ENCODE peak calls at places on chromosomes 11 and 22, in nine cellular contexts. A is RPMI8226; L is aorta; F is activated CD8-positive, alpha-beta memory T cell treated with anti-CD3 and anti-CD28 coated beads for 24 hours; B is OCI-LY7; E is pons; P is left cardiac atrium; S is heart right ventricle; K is NCI-H1105 treated with DMSO at 0.1 percent for 48 hours. J is an unnamed sample.

GRCh38 chr22:40877488-40877887 is 15.6 kb upstream of the DNAJB7 start:
- DNase-seq in K (no peak), F (no peak), P (no peak), B (no peak), L (no peak), A (no peak), S (no peak), E (no peak), J (no peak)

GRCh38 chr11:100860318-100860896 is 173.3 kb downstream of the ARHGAP42 start:
- DNase-seq in A (no peak), L (no peak), P (no peak), S (no peak), K (no peak), B (no peak), E (no peak), F (no peak), J (no peak)

GRCh38 chr11:33670250-33671011 is 30.2 kb downstream of the C11orf91 start:
- DNase-seq in K (no peak), E (no peak), L (no peak), A (no peak), F (no peak), S (no peak), P (no peak), B (no peak), J (no peak)

GRCh38 chr11:119361056-119361787 is 14.7 kb upstream of the MFRP start:
- DNase-seq in B (peak), E (no peak), L (peak), A (peak), S (peak), K (peak), F (no peak), P (peak), J (peak)

GRCh38 chr22:42646569-42647525 is 2.3 kb downstream of the CYB5R3 start:
- DNase-seq in E (no peak), P (peak), F (no peak), L (no peak), S (peak), K (peak), A (no peak), B (no peak), J (peak)

GRCh38 chr22:45703758-45704157 is 32.1 kb downstream of the ATXN10 start:
- DNase-seq in L (no peak), B (no peak), A (no peak), S (no peak), P (no peak), F (no peak), K (no peak), E (no peak), J (no peak)

GRCh38 chr22:46520880-46521279 is 16.5 kb downstream of the CELSR1 start:
- DNase-seq in A (no peak), L (no peak), F (no peak), S (no peak), E (no peak), B (no peak), P (no peak), K (no peak), J (no peak)

GRCh38 chr11:79762271-79762935 is 321.6 kb upstream of the TENM4 start:
- DNase-seq in K (no peak), A (peak), P (no peak), L (no peak), E (peak), S (peak), B (no peak), F (no peak), J (no peak)

GRCh38 chr11:10325398-10326079 is 20.7 kb downstream of the ADM start:
- DNase-seq in B (no peak), E (no peak), A (no peak), P (no peak), K (no peak), F (no peak), L (no peak), S (no peak), J (no peak)

GRCh38 chr11:100785148-100785983 is 98.3 kb downstream of the ARHGAP42 start:
- DNase-seq in P (no peak), L (no peak), A (no peak), E (no peak), F (no peak), B (no peak), S (peak), K (no peak), J (no peak)

GRCh38 chr22:41834005-41834975 is 1.4 kb downstream of the SREBF2 start:
- DNase-seq in K (peak), P (no peak), S (no peak), A (peak), F (no peak), E (peak), L (no peak), B (peak), J (no peak)